ENCODE peak calls at places on chromosomes 11 and 22, in nine cellular contexts. J is hepatic stellate cell, T is HTR-8/SVneo, Z is esophagus squamous epithelium, M is GM23338, C is psoas muscle, N is cardiac fibroblast, V is nucleus accumbens, X is sciatic nerve. B is an unnamed sample.

GRCh38 chr11:119093951-119094815 is 7.5 kb downstream of the DPAGT1 start:
- DNase-seq in J (peak), T (no peak), Z (no peak), M (peak), C (peak), N (peak), V (no peak), X (no peak), B (peak)

GRCh38 chr11:132028380-132029240 is 658.2 kb downstream of the NTM start:
- DNase-seq in J (no peak), T (no peak), Z (no peak), M (peak), C (no peak), N (no peak), V (no peak), X (no peak), B (no peak)

GRCh38 chr11:112465433-112466024 is 204.9 kb upstream of the PLET1 start:
- DNase-seq in J (no peak), T (no peak), Z (no peak), M (no peak), C (no peak), N (no peak), V (no peak), X (no peak), B (no peak)

GRCh38 chr11:10273738-10274137 is 20.3 kb downstream of the SBF2 start:
- DNase-seq in J (no peak), T (no peak), Z (no peak), M (no peak), C (no peak), N (no peak), V (no peak), X (no peak), B (no peak)

GRCh38 chr22:26445577-26446275 is 16.7 kb downstream of the ASPHD2 start:
- DNase-seq in J (no peak), T (no peak), Z (no peak), M (peak), C (no peak), N (no peak), V (no peak), X (no peak), B (no peak)

GRCh38 chr11:78061921-78062311 is 1.7 kb upstream of the THRSP start:
- DNase-seq in J (no peak), T (no peak), Z (no peak), M (no peak), C (no peak), N (peak), V (no peak), X (no peak), B (no peak)

GRCh38 chr22:38781033-38781432 is 12.9 kb downstream of the DNAL4 start:
- DNase-seq in J (no peak), T (no peak), Z (no peak), M (no peak), C (peak), N (no peak), V (no peak), X (no peak), B (no peak)

GRCh38 chr11:56845121-56845732 is 96.7 kb upstream of the OR9G4 start:
- DNase-seq in J (no peak), T (no peak), Z (no peak), M (no peak), C (peak), N (no peak), V (no peak), X (no peak), B (no peak)

GRCh38 chr22:17441326-17441725 is 72.1 kb downstream of the CECR2 start:
- DNase-seq in J (no peak), T (no peak), Z (no peak), M (no peak), C (no peak), N (no peak), V (no peak), X (no peak), B (no peak)

GRCh38 chr11:61467609-61468401 is 37.9 kb downstream of the SDHAF2 start:
- DNase-seq in J (no peak), T (no peak), Z (no peak), M (no peak), C (no peak), N (no peak), V (no peak), X (no peak), B (no peak)

GRCh38 chr11:130677486-130678153 is 229.2 kb downstream of the ADAMTS15 start:
- DNase-seq in J (peak), T (peak), Z (no peak), M (peak), C (no peak), N (peak), V (no peak), X (no peak), B (no peak)

GRCh38 chr22:46719921-46720320 is 18.1 kb downstream of the CERK start:
- DNase-seq in J (no peak), T (no peak), Z (no peak), M (no peak), C (no peak), N (no peak), V (no peak), X (no peak), B (no peak)

GRCh38 chr11:72111803-72112540 is 523 bp downstream of the ANAPC15 start:
- DNase-seq in J (peak), T (peak), Z (peak), M (peak), C (peak), N (peak), V (peak), X (peak), B (peak)

GRCh38 chr22:26526165-26526564 is 13.9 kb upstream of the TFIP11 start:
- DNase-seq in J (no peak), T (no peak), Z (no peak), M (no peak), C (no peak), N (no peak), V (no peak), X (no peak), B (no peak)

GRCh38 chr11:69943066-69943465 is 123.8 kb upstream of the FGF3 start:
- DNase-seq in J (no peak), T (peak), Z (no peak), M (peak), C (peak), N (no peak), V (no peak), X (no peak), B (no peak)

GRCh38 chr22:39148727-39149535 is 3.5 kb downstream of the CBX7 start:
- DNase-seq in J (no peak), T (no peak), Z (no peak), M (peak), C (peak), N (no peak), V (peak), X (peak), B (peak)

GRCh38 chr22:27918351-27919221 is 470 bp downstream of the PITPNB start:
- DNase-seq in J (peak), T (peak), Z (no peak), M (peak), C (peak), N (peak), V (peak), X (peak), B (peak)

GRCh38 chr11:33463059-33463458 is 205.9 kb downstream of the HIPK3 start:
- DNase-seq in J (no peak), T (no peak), Z (no peak), M (no peak), C (no peak), N (peak), V (no peak), X (no peak), B (no peak)

B was measured in activated effector memory CD4-positive, alpha-beta T cell treated with anti-CD3 and anti-CD28 coated beads, Interleukin-2, amount 50 U/mL, for 16 hours.